ENCODE peak calls at places on chromosomes 3 and 15, in nine cellular contexts. Y is MCF 10A, B is thoracic aorta, M is A549, S is GM12864, X is B cell, K is transverse colon, V is nephron progenitor cell, G is type B pancreatic cell. I is an unnamed sample.

GRCh38 chr3:113147608-113148306 is 63.6 kb upstream of the BOC start:
- DNase-seq in B (no peak), X (no peak), M (no peak), G (peak), Y (no peak), V (no peak), S (no peak), K (no peak), I (no peak)

GRCh38 chr15:71747128-71748083 is 62.9 kb upstream of the NR2E3 start:
- DNase-seq in X (no peak), S (no peak), V (no peak), G (no peak), M (peak), K (no peak), Y (peak), B (no peak), I (no peak)

GRCh38 chr3:50316657-50317242 is 5.8 kb downstream of the HYAL2 start:
- DNase-seq in Y (peak), V (no peak), M (peak), X (peak), G (no peak), B (no peak), S (no peak), K (peak), I (no peak)

GRCh38 chr3:11591401-11592266 is 52.1 kb downstream of the VGLL4 start:
- DNase-seq in B (no peak), M (no peak), G (no peak), Y (no peak), X (no peak), V (peak), S (no peak), K (no peak), I (no peak)

GRCh38 chr15:67142142-67143092 is 77.0 kb downstream of the SMAD3 start:
- DNase-seq in S (no peak), X (no peak), V (no peak), M (peak), Y (peak), B (no peak), G (no peak), K (no peak), I (no peak)

GRCh38 chr15:27449041-27449440 is 478.1 kb downstream of the GABRG3 start:
- DNase-seq in G (no peak), X (no peak), S (no peak), M (no peak), B (no peak), K (no peak), V (no peak), Y (no peak), I (no peak)

GRCh38 chr15:74954515-74954914 is 2.1 kb downstream of the RPP25 start:
- DNase-seq in B (no peak), X (no peak), V (no peak), K (no peak), G (no peak), M (no peak), Y (no peak), S (no peak), I (no peak)

GRCh38 chr15:99333413-99333812 is 82.1 kb downstream of the LRRC28 start:
- DNase-seq in X (no peak), K (no peak), M (no peak), Y (no peak), V (no peak), S (no peak), B (no peak), G (no peak), I (no peak)

GRCh38 chr3:125350597-125350996 is 24.5 kb downstream of the ZNF148 start:
- DNase-seq in K (no peak), X (no peak), S (no peak), V (no peak), M (no peak), B (no peak), Y (no peak), G (no peak), I (no peak)

GRCh38 chr3:128425846-128426127 is 40.9 kb downstream of the DNAJB8 start:
- DNase-seq in X (no peak), G (no peak), B (no peak), M (no peak), Y (no peak), K (no peak), S (no peak), V (no peak), I (no peak)

GRCh38 chr15:35206060-35206675 is 121.1 kb upstream of the NANOGP8 start:
- DNase-seq in S (no peak), X (no peak), Y (peak), G (no peak), K (no peak), V (no peak), M (peak), B (no peak), I (peak)
- TF ChIP-seq CTCF in S (peak), X (peak), Y (peak), G (peak), K (no peak), V (peak), M (peak), B (no peak), I (no peak)

DNA sequence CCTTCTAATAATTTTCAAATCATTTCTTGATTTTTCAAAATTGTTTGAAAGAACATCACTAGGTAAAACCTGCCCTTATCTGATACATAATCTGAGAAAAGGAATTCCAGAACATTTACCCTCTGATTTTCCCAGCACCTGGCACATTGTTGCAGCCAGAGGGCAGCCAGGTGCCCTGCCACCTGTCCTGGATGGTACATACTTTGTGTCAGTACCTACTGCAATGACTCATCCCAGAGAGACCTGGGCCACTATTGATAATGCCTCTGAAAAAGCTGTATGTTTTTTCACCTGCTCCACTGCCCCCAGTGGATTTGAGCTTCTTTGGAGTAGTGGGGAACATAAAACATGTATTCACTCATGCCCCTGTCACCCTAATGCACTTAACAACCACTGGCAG is 648.9 kb upstream of the GBE1 start:
- DNase-seq in K (no peak), G (no peak), X (no peak), M (no peak), S (no peak), V (no peak), B (no peak), Y (peak), I (no peak)
- TF ChIP-seq CTCF in K (no peak), G (no peak), X (no peak), M (no peak), S (no peak), V (no peak), B (no peak), Y (no peak), I (no peak)

GRCh38 chr3:49007068-49007770 is at the start of gene WDR6:
- DNase-seq in G (peak), X (peak), K (peak), V (peak), Y (peak), S (peak), M (peak), B (peak), I (peak)

GRCh38 chr3:49009391-49009790 is 2.2 kb downstream of the WDR6 start:
- DNase-seq in B (no peak), S (no peak), M (no peak), V (no peak), K (no peak), X (no peak), G (no peak), Y (no peak), I (no peak)

GRCh38 chr3:49006591-49007067 is 562 bp upstream of the WDR6 start:
- DNase-seq in S (no peak), V (no peak), M (no peak), Y (no peak), B (no peak), G (no peak), X (no peak), K (peak), I (no peak)

GRCh38 chr3:49005998-49006397 is 1.2 kb upstream of the WDR6 start:
- DNase-seq in S (no peak), K (no peak), B (no peak), G (no peak), V (no peak), X (no peak), Y (no peak), M (no peak), I (no peak)

DNA sequence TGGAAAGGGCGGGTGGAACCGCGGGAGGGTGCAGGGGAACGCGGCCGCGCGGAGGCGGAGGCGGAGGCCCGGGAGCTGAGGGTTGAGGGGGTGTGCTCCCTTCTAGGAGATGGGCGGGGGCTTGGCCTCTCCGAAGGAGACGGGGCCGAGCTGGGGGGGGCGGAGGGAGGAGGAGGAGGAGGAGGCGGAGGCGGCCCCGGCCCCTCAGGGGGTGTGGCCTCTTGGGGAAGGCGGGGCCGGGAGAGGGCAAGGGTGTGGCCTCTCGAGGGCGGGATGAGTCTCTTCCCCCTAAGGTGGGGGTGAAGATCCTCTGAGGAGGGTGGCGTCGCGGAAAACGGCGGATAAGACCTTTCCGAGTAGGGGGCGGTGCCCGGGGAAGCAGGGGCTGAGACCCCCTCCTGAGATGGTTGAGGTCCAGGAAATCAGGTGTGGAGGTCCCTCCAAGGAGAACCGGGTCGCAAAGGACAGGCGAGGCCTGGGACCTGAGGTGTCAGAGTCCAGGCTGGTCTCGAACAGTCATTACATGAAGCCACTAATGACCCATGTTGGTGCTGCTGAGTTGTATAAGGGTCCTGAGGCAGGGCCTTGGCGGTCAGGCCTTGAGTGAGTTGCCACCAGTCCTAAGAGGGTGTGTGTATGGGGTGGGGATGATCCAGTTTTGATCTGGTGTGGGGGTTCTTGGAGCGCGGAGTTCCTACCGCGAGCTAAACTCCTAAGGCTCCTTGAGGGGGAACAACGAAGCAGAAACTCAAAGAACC is 759 bp downstream of the WDR6 start:
- DNase-seq in K (peak), V (peak), S (no peak), B (no peak), X (peak), M (peak), G (peak), Y (peak), I (peak)
- TF ChIP-seq CTCF in K (no peak), V (no peak), S (no peak), B (no peak), X (peak), M (no peak), G (no peak), Y (peak), I (no peak)

GRCh38 chr3:134311265-134311664 is 60.6 kb upstream of the RYK start:
- DNase-seq in G (no peak), M (no peak), Y (no peak), K (no peak), S (no peak), V (no peak), B (no peak), X (no peak), I (no peak)

GRCh38 chr3:134313839-134314587 is 60.2 kb downstream of the AMOTL2 start:
- DNase-seq in M (no peak), V (no peak), G (peak), Y (no peak), S (no peak), X (no peak), B (no peak), K (no peak), I (no peak)

GRCh38 chr3:134312873-134313838 is 61.1 kb downstream of the AMOTL2 start:
- DNase-seq in B (no peak), X (no peak), S (no peak), G (peak), V (peak), K (peak), Y (no peak), M (peak), I (peak)

GRCh38 chr3:134311693-134312071 is 61.0 kb upstream of the RYK start:
- DNase-seq in Y (no peak), S (no peak), G (no peak), X (no peak), V (no peak), K (no peak), B (no peak), M (no peak), I (no peak)

GRCh38 chr3:134312072-134312872 is 61.6 kb upstream of the RYK start:
- DNase-seq in S (no peak), K (no peak), V (peak), B (no peak), M (no peak), G (no peak), Y (peak), X (no peak), I (peak)
- TF ChIP-seq CTCF in S (peak), K (no peak), V (no peak), B (peak), M (no peak), G (peak), Y (peak), X (no peak), I (no peak)

I was measured in GM13976.